ENCODE peak calls at places on chromosomes 1 and 21, in seven cellular contexts. I is breast epithelium, R is HFF-Myc, P is upper lobe of right lung, N is left ventricle myocardium inferior, U is left lung, C is GM12878. K is an unnamed sample.

GRCh38 chr1:163085904-163086268 is 16.7 kb downstream of the RGS4 start:
- DNase-seq in I (no peak), R (no peak), P (no peak), N (no peak), U (no peak), C (no peak), K (no peak)

GRCh38 chr1:205500240-205501218 is 3.9 kb upstream of the CDK18 start:
- DNase-seq in I (no peak), R (no peak), P (no peak), N (no peak), U (no peak), C (no peak), K (no peak)

GRCh38 chr1:20190761-20191160 is 4.4 kb upstream of the PLA2G2C start:
- DNase-seq in I (no peak), R (no peak), P (no peak), N (no peak), U (no peak), C (no peak), K (no peak)

GRCh38 chr1:23393706-23394105 is 24.1 kb upstream of the ZNF436 start:
- DNase-seq in I (peak; percentile 31), R (no peak), P (no peak), N (peak; percentile 72), U (no peak), C (no peak), K (no peak)

GRCh38 chr1:200518524-200518923 is 102.0 kb downstream of the KIF14 start:
- DNase-seq in I (no peak), R (no peak), P (no peak), N (no peak), U (no peak), C (no peak), K (no peak)

GRCh38 chr1:183673605-183674150 is 20.6 kb upstream of the APOBEC4 start:
- DNase-seq in I (no peak), R (no peak), P (no peak), N (no peak), U (no peak), C (no peak), K (no peak)

GRCh38 chr1:155272466-155273133 is 704 bp downstream of the CLK2 start:
- DNase-seq in I (no peak), R (no peak), P (no peak), N (no peak), U (no peak), C (no peak), K (no peak)

GRCh38 chr1:69913967-69914366 is 291.4 kb downstream of the LRRC40 start:
- DNase-seq in I (no peak), R (peak; percentile 57), P (no peak), N (no peak), U (no peak), C (no peak), K (no peak)

GRCh38 chr1:41526956-41527561 is 42.6 kb upstream of the EDN2 start:
- DNase-seq in I (no peak), R (no peak), P (peak; percentile 31), N (peak; percentile 1), U (peak; percentile 6), C (no peak), K (no peak)

GRCh38 chr1:161185282-161185682 is 8.0 kb upstream of the B4GALT3 start:
- DNase-seq in I (no peak), R (peak; percentile 67), P (peak; percentile 74), N (peak; percentile 78), U (no peak), C (peak; percentile 98), K (peak; percentile 41)

GRCh38 chr1:43197343-43198127 is 25.4 kb downstream of the CFAP57 start:
- DNase-seq in I (no peak), R (no peak), P (no peak), N (no peak), U (no peak), C (no peak), K (no peak)

GRCh38 chr1:244315996-244316395 is 135.7 kb downstream of the ADSS2 start:
- DNase-seq in I (no peak), R (no peak), P (no peak), N (no peak), U (no peak), C (no peak), K (no peak)

GRCh38 chr1:88935522-88936222 is 44.3 kb upstream of the GTF2B start:
- DNase-seq in I (no peak), R (peak; percentile 3), P (no peak), N (no peak), U (no peak), C (no peak), K (no peak)

GRCh38 chr21:15252437-15252836 is 187.6 kb upstream of the NRIP1 start:
- DNase-seq in I (no peak), R (no peak), P (no peak), N (no peak), U (no peak), C (no peak), K (no peak)

GRCh38 chr21:44088401-44088780 is 18.8 kb upstream of the PWP2 start:
- DNase-seq in I (peak; percentile 3), R (no peak), P (peak; percentile 26), N (no peak), U (no peak), C (no peak), K (no peak)

GRCh38 chr1:186188736-186189135 is 186.3 kb downstream of the TPR start:
- DNase-seq in I (no peak), R (no peak), P (no peak), N (no peak), U (no peak), C (no peak), K (no peak)

GRCh38 chr1:175079338-175079737 is 11.7 kb downstream of the TNN start:
- DNase-seq in I (no peak), R (no peak), P (no peak), N (no peak), U (no peak), C (no peak), K (no peak)

GRCh38 chr1:204659061-204659460 is 26.5 kb downstream of the LRRN2 start:
- DNase-seq in I (no peak), R (no peak), P (no peak), N (no peak), U (no peak), C (no peak), K (no peak)

GRCh38 chr1:62281922-62282555 is 37.2 kb downstream of the KANK4 start:
- DNase-seq in I (no peak), R (no peak), P (no peak), N (no peak), U (no peak), C (no peak), K (no peak)

GRCh38 chr1:111515291-111516007 is 12.0 kb upstream of the ADORA3 start:
- DNase-seq in I (no peak), R (no peak), P (peak; percentile 79), N (peak; percentile 84), U (peak; percentile 92), C (no peak), K (peak; percentile 39)

DNA sequence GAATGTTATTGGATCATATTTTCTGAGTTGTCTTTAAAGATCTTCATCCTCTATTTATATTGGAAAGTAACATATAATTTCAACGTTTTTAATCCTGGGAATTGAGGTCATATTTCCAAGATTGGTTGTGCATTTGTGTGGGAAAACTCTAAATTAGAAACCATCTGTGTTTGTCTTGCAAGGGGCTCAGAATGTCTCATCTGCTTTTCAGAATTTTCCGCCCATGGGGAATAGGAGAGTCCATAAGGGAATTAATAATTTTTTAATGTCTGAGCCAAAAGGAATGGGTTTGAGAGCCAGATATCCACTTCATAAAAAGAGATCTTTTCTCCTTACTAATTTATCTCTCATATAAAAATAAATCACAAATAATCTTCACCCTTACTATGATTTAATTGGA is 84.8 kb upstream of the MAP1LC3C start:
- DNase-seq in I (no peak), R (no peak), P (no peak), N (no peak), U (no peak), C (no peak), K (no peak)
- TF ChIP-seq CTCF in I (no peak), R (no peak), P (no peak), N (no peak), U (no peak), C (no peak), K (no peak)

GRCh38 chr1:1858382-1859086 is 32.4 kb downstream of the GNB1 start:
- DNase-seq in I (peak; percentile 48), R (peak; percentile 90), P (no peak), N (peak; percentile 78), U (no peak), C (no peak), K (no peak)
- TF ChIP-seq CTCF in I (no peak), R (peak; percentile 54), P (peak; percentile 37), N (peak; percentile 61), U (no peak), C (no peak), K (no peak)

GRCh38 chr21:30831194-30831765 is 1.7 kb upstream of the KRTAP7-1 start:
- DNase-seq in I (no peak), R (peak; percentile 2), P (no peak), N (no peak), U (no peak), C (no peak), K (no peak)
- TF ChIP-seq CTCF in I (no peak), R (peak; percentile 49), P (peak; percentile 51), N (peak; percentile 53), U (peak; percentile 42), C (peak; percentile 51), K (no peak)

GRCh38 chr1:221478050-221478949 is 263.6 kb downstream of the DUSP10 start:
- DNase-seq in I (no peak), R (peak; percentile 75), P (no peak), N (peak; percentile 48), U (no peak), C (peak; percentile 36), K (peak; percentile 27)
- TF ChIP-seq CTCF in I (peak; percentile 39), R (peak; percentile 88), P (peak; percentile 54), N (peak; percentile 69), U (peak; percentile 26), C (peak; percentile 76), K (no peak)

DNA sequence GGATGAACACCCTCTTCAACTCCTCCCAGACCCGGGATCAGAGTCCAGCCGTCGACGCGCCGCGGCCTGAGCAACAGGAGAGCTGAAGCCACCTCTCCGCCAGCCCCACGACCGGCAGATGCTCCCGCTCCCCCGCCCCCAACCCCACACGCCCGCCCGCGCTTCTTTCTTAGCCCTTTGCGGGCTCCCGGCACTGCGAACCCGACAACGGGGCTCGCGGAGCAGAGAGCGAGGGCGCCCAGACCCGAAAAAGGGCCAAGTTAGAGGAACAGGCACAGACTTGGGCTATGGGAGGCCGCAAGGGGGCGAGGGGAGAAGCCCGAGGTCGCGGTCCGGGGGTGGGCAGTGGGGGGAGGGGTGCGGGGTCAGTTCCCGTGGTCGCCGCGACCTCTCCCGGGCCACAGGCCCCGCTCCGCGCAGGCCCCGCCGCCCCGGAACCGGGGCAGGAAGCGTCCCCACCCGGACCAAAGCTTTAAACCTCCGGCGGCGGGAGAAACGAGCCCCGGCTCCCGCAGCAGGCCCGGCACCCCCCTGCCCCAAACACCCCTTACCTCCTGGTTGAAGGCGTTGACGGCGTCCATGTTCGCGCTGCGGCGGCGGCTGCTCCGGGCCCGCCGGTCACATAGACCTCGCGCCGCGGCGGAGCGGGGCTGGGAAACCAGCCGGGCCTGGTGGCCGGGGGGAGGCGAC is 661 bp downstream of the SCAF4 start:
- DNase-seq in I (peak; percentile 32), R (no peak), P (peak; percentile 79), N (peak; percentile 40), U (peak; percentile 87), C (no peak), K (no peak)
- TF ChIP-seq CTCF in I (no peak), R (peak; percentile 1), P (peak; percentile 12), N (peak; percentile 17), U (no peak), C (peak; percentile 32), K (no peak)

K was measured in activated B cell treated with CpG ODN at 0.5 μM for 24 hours.